ENCODE peak calls at places on chromosome 20, in nine cellular contexts. H is IMR-90, P is WTC11, F is kidney, R is ovary, Y is body of pancreas, S is Calu3, C is dorsolateral prefrontal cortex, W is fibroblast of lung. E is an unnamed sample.

GRCh38 chr20:31712564-31713311 is 9.9 kb downstream of the BCL2L1 start:
- DNase-seq in P (peak), R (peak), C (peak), S (peak), Y (peak), W (peak), F (peak), H (peak), E (no peak)

GRCh38 chr20:36350439-36350838 is 44.3 kb downstream of the DLGAP4 start:
- DNase-seq in R (no peak), F (no peak), W (no peak), H (no peak), Y (no peak), C (no peak), P (no peak), S (no peak), E (no peak)

GRCh38 chr20:7346562-7346961 is 579.1 kb downstream of the BMP2 start:
- DNase-seq in W (no peak), C (no peak), P (no peak), F (no peak), H (no peak), R (no peak), Y (no peak), S (no peak), E (no peak)

GRCh38 chr20:32849577-32849976 is 9.1 kb upstream of the EFCAB8 start:
- DNase-seq in C (no peak), H (no peak), S (no peak), F (no peak), W (no peak), P (no peak), R (no peak), Y (no peak), E (no peak)

GRCh38 chr20:34403908-34404307 is 40.8 kb downstream of the ITCH start:
- DNase-seq in F (no peak), Y (no peak), H (no peak), C (no peak), R (no peak), W (no peak), S (no peak), P (no peak), E (no peak)

GRCh38 chr20:57397693-57398108 is 6.5 kb downstream of the RBM38 start:
- DNase-seq in P (no peak), W (no peak), C (no peak), F (peak), S (no peak), R (no peak), H (no peak), Y (no peak), E (peak)

GRCh38 chr20:38222231-38222922 is 38.2 kb downstream of the KIAA1755 start:
- DNase-seq in R (peak), Y (peak), H (peak), P (peak), F (peak), S (peak), W (peak), C (peak), E (peak)

GRCh38 chr20:24651171-24651972 is 181.9 kb downstream of the SYNDIG1 start:
- DNase-seq in W (peak), F (peak), R (no peak), C (no peak), P (no peak), Y (no peak), S (no peak), H (peak), E (no peak)

GRCh38 chr20:4898282-4898681 is 103.0 kb downstream of the SLC23A2 start:
- DNase-seq in H (peak), R (peak), P (no peak), S (peak), C (no peak), F (peak), W (peak), Y (no peak), E (no peak)

GRCh38 chr20:46088409-46089075 is 1.2 kb downstream of the NCOA5 start:
- DNase-seq in W (peak), S (peak), F (no peak), C (no peak), P (no peak), R (no peak), Y (no peak), H (peak), E (no peak)

GRCh38 chr20:34842143-34842542 is 16.7 kb upstream of the NCOA6 start:
- DNase-seq in F (no peak), H (no peak), C (no peak), P (no peak), W (no peak), R (no peak), S (no peak), Y (no peak), E (no peak)

GRCh38 chr20:20327756-20328155 is 40.1 kb upstream of the INSM1 start:
- DNase-seq in W (no peak), H (peak), P (no peak), R (no peak), Y (no peak), S (no peak), C (no peak), F (no peak), E (no peak)

GRCh38 chr20:62020935-62021701 is 44.6 kb downstream of the TAF4 start:
- DNase-seq in F (peak), W (peak), H (peak), R (peak), P (no peak), S (no peak), Y (peak), C (peak), E (no peak)

GRCh38 chr20:18279231-18279630 is 9.1 kb upstream of the ZNF133 start:
- DNase-seq in S (no peak), Y (no peak), P (no peak), C (no peak), F (no peak), W (no peak), R (no peak), H (no peak), E (no peak)

GRCh38 chr20:61845276-61845675 is 220.4 kb downstream of the TAF4 start:
- DNase-seq in F (peak), Y (no peak), R (no peak), S (no peak), W (no peak), C (no peak), H (no peak), P (no peak), E (no peak)

GRCh38 chr20:47377122-47377722 is 20.7 kb upstream of the ZMYND8 start:
- DNase-seq in S (no peak), W (no peak), H (no peak), C (no peak), F (no peak), R (no peak), Y (no peak), P (no peak), E (no peak)

DNA sequence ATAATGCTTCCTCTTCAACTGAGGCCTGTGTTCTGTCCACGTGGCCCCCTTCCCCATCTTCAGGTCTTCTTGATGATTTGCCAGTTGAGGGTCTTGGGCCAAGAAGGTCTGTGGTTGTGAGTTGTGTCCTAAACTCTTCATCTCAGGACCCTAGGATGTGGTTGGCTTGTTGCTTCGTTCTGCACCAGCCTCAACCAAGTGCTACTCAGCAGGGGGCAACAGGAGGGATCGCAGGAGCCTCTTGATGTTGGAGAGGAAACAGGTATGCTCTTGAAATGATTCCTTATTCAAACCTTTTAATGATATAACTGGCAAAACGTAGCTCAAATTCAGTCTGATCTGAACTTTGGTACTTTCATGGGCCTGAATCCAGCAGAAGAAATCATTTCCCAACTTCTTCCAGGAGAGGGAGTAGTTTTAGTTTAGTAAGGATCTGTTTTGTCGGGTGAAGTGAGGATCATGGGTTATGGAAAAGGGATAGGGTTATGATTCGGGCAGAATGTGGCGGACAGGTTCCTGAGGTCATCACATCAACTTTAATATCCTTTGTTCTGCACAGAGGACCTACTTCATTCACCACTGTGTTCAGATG is 30.8 kb downstream of the SIRPB1 start:
- DNase-seq in Y (no peak), W (no peak), F (no peak), S (no peak), C (no peak), H (no peak), R (no peak), P (no peak), E (no peak)
- TF ChIP-seq CTCF in Y (no peak), W (no peak), F (no peak), S (no peak), C (no peak), H (no peak), R (no peak), P (no peak), E (no peak)

GRCh38 chr20:63519765-63520593 is 586 bp upstream of the PPDPF start:
- DNase-seq in Y (peak), W (peak), C (peak), P (peak), F (peak), S (peak), H (peak), R (peak), E (peak)
- TF ChIP-seq CTCF in Y (no peak), W (peak), C (no peak), P (no peak), F (no peak), S (peak), H (peak), R (peak), E (no peak)

GRCh38 chr20:51650685-51651134 is 108.2 kb upstream of the NFATC2 start:
- DNase-seq in Y (no peak), P (no peak), W (peak), R (no peak), C (no peak), S (no peak), F (no peak), H (peak), E (no peak)
- TF ChIP-seq CTCF in Y (no peak), P (no peak), W (no peak), R (no peak), C (no peak), S (no peak), F (no peak), H (no peak), E (no peak)

GRCh38 chr20:12358006-12358654 is 440.4 kb downstream of the BTBD3 start:
- DNase-seq in W (no peak), H (no peak), C (no peak), R (no peak), Y (no peak), S (no peak), P (peak), F (no peak), E (no peak)
- TF ChIP-seq CTCF in W (peak), H (no peak), C (no peak), R (no peak), Y (no peak), S (no peak), P (peak), F (peak), E (no peak)

GRCh38 chr20:49909499-49910339 is 5.6 kb downstream of the SPATA2 start:
- DNase-seq in P (no peak), H (no peak), R (no peak), W (no peak), Y (peak), S (no peak), C (peak), F (no peak), E (no peak)
- TF ChIP-seq CTCF in P (no peak), H (no peak), R (no peak), W (no peak), Y (no peak), S (peak), C (no peak), F (no peak), E (no peak)

GRCh38 chr20:23325107-23325506 is 25.5 kb upstream of the NXT1 start:
- DNase-seq in F (no peak), R (no peak), W (no peak), P (no peak), H (no peak), S (no peak), Y (no peak), C (no peak), E (no peak)

GRCh38 chr20:23316626-23317025 is 34.0 kb upstream of the NXT1 start:
- DNase-seq in W (no peak), R (no peak), Y (no peak), F (no peak), H (no peak), C (no peak), S (no peak), P (no peak), E (no peak)

GRCh38 chr20:23317081-23317480 is 33.5 kb upstream of the NXT1 start:
- DNase-seq in W (no peak), F (no peak), P (no peak), Y (no peak), H (no peak), S (no peak), R (no peak), C (no peak), E (no peak)

GRCh38 chr20:23318347-23318746 is 32.2 kb upstream of the NXT1 start:
- DNase-seq in P (no peak), S (no peak), F (no peak), H (no peak), W (no peak), Y (no peak), R (no peak), C (no peak), E (no peak)

DNA sequence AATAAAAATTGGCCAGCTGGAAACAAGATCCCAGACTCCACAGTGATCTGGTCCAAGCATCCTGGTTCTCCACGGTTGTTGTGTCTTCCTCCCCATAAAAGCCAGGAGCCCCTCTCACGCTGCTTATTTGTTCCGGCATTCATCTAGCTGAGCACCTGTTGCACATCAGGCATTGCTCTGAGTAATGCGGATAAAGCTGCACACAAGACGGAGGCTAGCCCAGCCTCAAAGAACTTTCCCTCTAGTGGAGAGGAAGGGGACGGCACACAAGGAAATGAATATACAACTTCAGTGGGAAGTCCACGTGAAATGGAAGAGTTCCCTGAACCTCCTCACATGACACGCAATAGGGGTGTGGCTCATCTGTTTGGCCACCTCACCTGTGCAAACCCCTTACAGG is 30.3 kb upstream of the NXT1 start:
- DNase-seq in H (peak), W (peak), C (no peak), S (peak), F (no peak), P (no peak), Y (no peak), R (no peak), E (no peak)
- TF ChIP-seq CTCF in H (peak), W (peak), C (no peak), S (no peak), F (no peak), P (no peak), Y (no peak), R (no peak), E (no peak)

DNA sequence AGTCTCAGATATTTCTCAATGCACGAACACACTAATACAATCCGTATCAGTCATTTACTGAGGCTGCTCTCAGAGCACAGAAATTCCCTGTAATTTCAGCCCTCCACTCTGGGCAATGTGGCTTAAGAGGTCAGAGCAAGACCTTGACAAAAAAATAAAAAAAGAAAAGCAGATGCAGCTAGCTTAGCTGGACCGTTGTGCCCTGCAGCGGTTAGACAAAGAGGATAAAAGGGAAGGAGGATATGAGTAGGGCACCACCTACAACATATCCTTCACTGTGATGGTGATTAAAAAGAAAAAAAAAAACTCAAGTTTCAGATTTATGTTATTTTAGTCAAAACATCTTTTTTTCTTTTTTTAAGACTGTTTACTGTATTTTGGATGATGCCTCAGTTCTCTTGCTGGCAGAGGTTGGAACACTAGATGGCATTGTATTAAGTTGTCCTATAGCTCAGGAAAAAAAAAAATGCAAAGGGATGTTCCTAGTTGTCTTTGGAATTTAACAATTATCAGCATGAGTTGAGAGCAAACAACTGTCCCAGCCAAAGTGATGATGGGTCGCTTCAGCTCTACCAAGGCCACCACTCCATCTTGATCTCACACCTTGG is 59.9 kb downstream of the ANKEF1 start:
- DNase-seq in F (no peak), R (no peak), W (peak), H (no peak), P (no peak), C (no peak), S (no peak), Y (no peak), E (no peak)
- TF ChIP-seq CTCF in F (no peak), R (no peak), W (peak), H (no peak), P (no peak), C (no peak), S (no peak), Y (no peak), E (no peak)

E was measured in activated B cell treated with CpG ODN at 0.5 μM for 24 hours.